ENCODE peak calls at places on chromosomes 3 and 15, in six cellular contexts. N, Y, L, R, E and X are unnamed samples.

GRCh38 chr3:192515661-192516040 is 211.7 kb downstream of the FGF12 start:
- DNase-seq in R (no peak), N (no peak), E (no peak), Y (no peak), L (no peak), X (no peak)

GRCh38 chr15:98866503-98866902 is 141.1 kb downstream of the PGPEP1L start:
- DNase-seq in R (no peak), E (no peak), N (no peak), L (peak), Y (peak), X (no peak)

GRCh38 chr3:50323092-50323600 is 601 bp upstream of the HYAL2 start:
- DNase-seq in R (peak), E (no peak), N (no peak), Y (peak), L (no peak), X (no peak)

GRCh38 chr3:50078622-50079021 is 10.1 kb upstream of the RBM5 start:
- DNase-seq in E (no peak), L (no peak), R (no peak), N (no peak), Y (no peak), X (no peak)

GRCh38 chr15:69298697-69299441 is at the start of gene PAQR5:
- DNase-seq in L (peak), E (no peak), Y (peak), R (peak), N (no peak), X (peak)

GRCh38 chr3:121483290-121483689 is 62.5 kb downstream of the POLQ start:
- DNase-seq in N (no peak), E (no peak), Y (peak), R (no peak), L (no peak), X (no peak)

GRCh38 chr3:74751775-74752174 is 137.3 kb upstream of the CNTN3 start:
- DNase-seq in Y (no peak), N (no peak), L (no peak), E (no peak), R (no peak), X (no peak)

GRCh38 chr15:71112429-71112828 is 2.8 kb upstream of the THSD4 start:
- DNase-seq in L (no peak), N (no peak), Y (no peak), E (no peak), R (no peak), X (no peak)

GRCh38 chr15:58705105-58705504 is 44.4 kb downstream of the ADAM10 start:
- DNase-seq in R (no peak), N (no peak), E (no peak), L (no peak), Y (no peak), X (no peak)

GRCh38 chr3:40911928-40912327 is 287.4 kb upstream of the CTNNB1 start:
- DNase-seq in Y (no peak), R (no peak), E (no peak), N (no peak), L (no peak), X (no peak)

GRCh38 chr3:198107840-198108734 is 148.1 kb downstream of the LMLN start:
- DNase-seq in N (no peak), E (no peak), Y (no peak), R (no peak), L (peak), X (no peak)

GRCh38 chr15:40190591-40190990 is 29.7 kb downstream of the BUB1B start:
- DNase-seq in Y (peak), R (no peak), E (peak), L (no peak), N (no peak), X (no peak)

GRCh38 chr15:77768107-77768506 is 135.4 kb upstream of the LINGO1 start:
- DNase-seq in E (no peak), L (peak), R (no peak), Y (no peak), N (no peak), X (no peak)

GRCh38 chr15:47188766-47189507 is 528.4 kb upstream of the SEMA6D start:
- DNase-seq in L (peak), R (no peak), E (no peak), N (no peak), Y (no peak), X (no peak)

GRCh38 chr3:129123314-129124060 is 1.9 kb upstream of the RAB43 start:
- DNase-seq in R (no peak), N (no peak), Y (no peak), L (no peak), E (no peak), X (no peak)

GRCh38 chr3:67647390-67647878 is 7.0 kb downstream of the SUCLG2 start:
- DNase-seq in N (no peak), L (no peak), Y (peak), E (peak), R (peak), X (no peak)

GRCh38 chr3:64464955-64465354 is 222.8 kb downstream of the ADAMTS9 start:
- DNase-seq in R (no peak), N (no peak), L (no peak), Y (no peak), E (no peak), X (no peak)

GRCh38 chr3:71391361-71391760 is 192.2 kb downstream of the FOXP1 start:
- DNase-seq in R (no peak), L (no peak), Y (no peak), N (no peak), E (no peak), X (no peak)

GRCh38 chr3:157107644-157108133 is 52.3 kb downstream of the CCNL1 start:
- DNase-seq in E (no peak), Y (peak), N (no peak), R (no peak), L (no peak), X (no peak)

GRCh38 chr3:159711560-159712333 is 276.9 kb upstream of the IL12A start:
- DNase-seq in E (peak), Y (peak), N (no peak), L (no peak), R (peak), X (no peak)

GRCh38 chr3:159762238-159762637 is 226.4 kb upstream of the IL12A start:
- DNase-seq in E (no peak), R (no peak), N (no peak), L (peak), Y (no peak), X (no peak)

GRCh38 chr3:136733317-136733833 is 18.8 kb downstream of the STAG1 start:
- DNase-seq in Y (peak), R (no peak), L (no peak), E (no peak), N (no peak), X (no peak)

GRCh38 chr3:168116279-168116678 is 20.6 kb upstream of the GOLIM4 start:
- DNase-seq in N (no peak), L (no peak), R (peak), Y (peak), E (no peak), X (no peak)

GRCh38 chr3:192090586-192090985 is 629.6 kb downstream of the PYDC2 start:
- DNase-seq in R (no peak), N (no peak), E (no peak), Y (no peak), L (peak), X (no peak)

GRCh38 chr3:57118279-57118678 is 46.9 kb downstream of the IL17RD start:
- DNase-seq in L (no peak), R (no peak), E (no peak), N (no peak), Y (no peak), X (no peak)

GRCh38 chr3:13275376-13276005 is 144.6 kb downstream of the NUP210 start:
- DNase-seq in N (no peak), L (no peak), R (no peak), E (no peak), Y (no peak), X (no peak)

GRCh38 chr15:41125950-41126642 is 10.0 kb upstream of the INO80 start:
- DNase-seq in R (no peak), E (no peak), Y (no peak), N (no peak), L (no peak), X (no peak)

GRCh38 chr15:58839485-58839884 is 68.4 kb downstream of the MINDY2 start:
- DNase-seq in E (no peak), Y (peak), R (no peak), L (peak), N (no peak), X (no peak)

GRCh38 chr15:65829150-65829764 is 37.2 kb upstream of the DENND4A start:
- DNase-seq in L (peak), N (no peak), E (no peak), R (no peak), Y (peak), X (no peak)

GRCh38 chr3:64190517-64191515 is 34.5 kb downstream of the PRICKLE2 start:
- DNase-seq in L (no peak), N (no peak), E (no peak), R (no peak), Y (peak), X (peak)

GRCh38 chr3:56775931-56776461 is 25.8 kb downstream of the ARHGEF3 start:
- DNase-seq in L (no peak), N (no peak), R (no peak), Y (no peak), E (no peak), X (no peak)

DNA sequence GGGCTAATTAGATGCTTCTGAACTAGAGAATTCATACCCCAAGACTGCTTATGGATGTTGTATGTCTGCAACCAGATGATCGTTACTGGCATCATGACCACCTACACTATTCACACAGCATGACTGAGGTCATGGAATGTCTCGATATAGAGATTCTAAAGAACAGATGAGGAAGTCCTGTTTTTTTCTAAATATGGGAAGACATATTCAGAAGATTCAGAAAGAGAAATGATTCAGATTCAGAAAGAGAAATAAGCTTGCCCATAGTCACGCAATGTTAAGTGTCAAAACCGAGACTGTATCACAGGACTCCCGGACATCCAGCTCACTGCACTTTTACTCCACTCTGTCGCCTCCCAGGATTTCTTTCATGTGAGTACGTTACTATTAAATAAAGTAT is 136.2 kb downstream of the TPRG1 start:
- DNase-seq in L (no peak), Y (no peak), R (no peak), N (no peak), E (no peak), X (no peak)
- TF ChIP-seq CTCF in L (no peak), Y (no peak), R (no peak), N (no peak), E (no peak), X (no peak)

GRCh38 chr15:88805031-88805780 is 2.0 kb downstream of the ACAN start:
- DNase-seq in E (no peak), Y (no peak), N (no peak), R (no peak), L (no peak), X (no peak)
- TF ChIP-seq CTCF in E (no peak), Y (no peak), N (no peak), R (no peak), L (peak), X (no peak)

GRCh38 chr3:42633544-42633943 is 20.0 kb upstream of the ZBTB47 start:
- DNase-seq in N (no peak), E (no peak), R (no peak), L (no peak), Y (no peak), X (no peak)
- TF ChIP-seq CTCF in N (no peak), E (no peak), R (no peak), L (no peak), Y (no peak), X (no peak)

GRCh38 chr3:76652524-76652923 is 387.4 kb upstream of the ROBO2 start:
- DNase-seq in Y (no peak), E (no peak), L (no peak), R (no peak), N (no peak), X (no peak)

GRCh38 chr3:76643620-76644019 is 396.3 kb upstream of the ROBO2 start:
- DNase-seq in E (no peak), L (no peak), N (no peak), R (no peak), Y (no peak), X (no peak)

GRCh38 chr3:76651784-76652183 is 388.1 kb upstream of the ROBO2 start:
- DNase-seq in E (no peak), Y (no peak), N (no peak), R (no peak), L (peak), X (no peak)

GRCh38 chr3:76645724-76646123 is 394.2 kb upstream of the ROBO2 start:
- DNase-seq in L (no peak), R (no peak), N (no peak), E (no peak), Y (no peak), X (no peak)

DNA sequence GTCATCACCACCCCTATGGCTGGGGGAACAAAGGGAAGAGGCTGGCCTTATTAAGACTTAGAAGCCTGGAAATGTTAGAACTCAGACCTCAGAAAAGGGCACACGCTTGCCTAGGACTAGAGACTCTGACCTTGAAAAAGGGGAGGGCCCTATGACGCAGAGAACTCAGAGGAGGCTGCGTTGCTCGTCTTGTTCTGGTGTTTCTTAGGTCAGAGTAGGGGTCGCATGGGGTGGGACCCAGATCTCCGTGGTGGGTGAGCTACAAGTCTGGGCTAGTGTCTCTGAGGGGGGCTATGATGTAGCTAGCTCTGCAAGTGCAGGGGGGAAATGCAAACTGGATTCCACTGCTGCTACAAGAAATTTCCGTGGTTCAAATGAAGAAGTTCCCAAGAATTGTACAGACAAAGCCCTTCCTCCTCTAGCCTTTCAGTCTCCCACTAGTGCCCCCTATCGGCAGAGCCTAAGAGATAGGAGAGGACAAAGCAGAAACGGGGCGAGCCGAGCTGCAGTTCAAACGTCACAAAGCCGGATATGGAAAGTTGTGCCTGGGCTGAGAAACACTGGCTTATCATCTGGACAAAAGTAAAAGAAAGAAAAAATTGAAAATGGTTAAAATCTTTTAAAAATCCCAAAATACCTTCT is 392.9 kb upstream of the ROBO2 start:
- DNase-seq in R (no peak), L (peak), E (no peak), Y (no peak), N (no peak), X (no peak)
- TF ChIP-seq CTCF in R (no peak), L (peak), E (no peak), Y (no peak), N (no peak), X (peak)

GRCh38 chr3:130242850-130243569 is 102.5 kb upstream of the COL6A5 start:
- DNase-seq in E (peak), N (no peak), Y (peak), L (no peak), R (no peak), X (no peak)
- TF ChIP-seq CTCF in E (peak), N (peak), Y (no peak), L (peak), R (no peak), X (peak)

GRCh38 chr15:51735211-51735610 is 2.2 kb downstream of the LYSMD2 start:
- DNase-seq in R (no peak), N (no peak), L (no peak), Y (no peak), E (no peak), X (no peak)
- TF ChIP-seq CTCF in R (no peak), N (peak), L (peak), Y (no peak), E (peak), X (no peak)

DNA sequence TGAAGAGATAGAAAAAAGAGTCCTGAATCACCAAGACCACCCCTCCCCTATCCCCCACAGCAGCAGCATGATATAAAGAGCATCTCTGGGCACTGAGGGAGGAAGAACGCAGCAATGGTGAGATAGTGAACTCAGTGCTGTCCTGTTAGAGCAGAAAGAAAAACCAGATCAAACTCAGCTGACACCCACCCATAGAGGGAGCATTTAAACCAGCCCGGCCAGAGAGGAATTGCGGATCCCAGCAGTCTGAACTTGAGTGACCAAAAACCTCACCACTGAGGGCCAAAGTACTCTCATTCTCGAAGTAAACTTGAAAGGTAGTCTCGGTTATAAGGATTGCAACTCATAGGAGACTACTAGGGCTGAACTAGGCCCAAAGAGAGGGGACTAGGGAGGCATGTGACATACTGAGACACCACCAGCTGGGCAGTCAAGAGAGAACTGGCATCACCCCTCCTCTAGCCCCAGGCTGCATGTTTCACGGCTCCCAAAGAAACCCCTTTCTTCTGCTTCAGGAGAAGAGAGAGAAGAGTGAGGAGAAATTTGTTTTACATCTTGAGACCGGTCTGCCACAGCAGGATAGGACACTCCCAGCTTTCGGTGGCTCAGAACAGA is 39.2 kb upstream of the TGFBR2 start:
- DNase-seq in Y (no peak), E (no peak), R (no peak), N (no peak), L (peak), X (no peak)
- TF ChIP-seq CTCF in Y (no peak), E (no peak), R (no peak), N (no peak), L (peak), X (no peak)

GRCh38 chr3:45677045-45677436 is 12.2 kb upstream of the SACM1L start:
- DNase-seq in R (no peak), N (no peak), L (peak), Y (peak), E (no peak), X (no peak)

GRCh38 chr3:45673273-45673672 is 15.9 kb upstream of the SACM1L start:
- DNase-seq in R (no peak), Y (no peak), E (no peak), N (no peak), L (peak), X (no peak)

GRCh38 chr3:45679805-45680204 is 9.4 kb upstream of the SACM1L start:
- DNase-seq in L (peak), E (no peak), R (no peak), Y (no peak), N (no peak), X (no peak)

GRCh38 chr3:45677841-45678240 is 11.4 kb upstream of the SACM1L start:
- DNase-seq in R (no peak), N (no peak), Y (no peak), L (no peak), E (no peak), X (no peak)

DNA sequence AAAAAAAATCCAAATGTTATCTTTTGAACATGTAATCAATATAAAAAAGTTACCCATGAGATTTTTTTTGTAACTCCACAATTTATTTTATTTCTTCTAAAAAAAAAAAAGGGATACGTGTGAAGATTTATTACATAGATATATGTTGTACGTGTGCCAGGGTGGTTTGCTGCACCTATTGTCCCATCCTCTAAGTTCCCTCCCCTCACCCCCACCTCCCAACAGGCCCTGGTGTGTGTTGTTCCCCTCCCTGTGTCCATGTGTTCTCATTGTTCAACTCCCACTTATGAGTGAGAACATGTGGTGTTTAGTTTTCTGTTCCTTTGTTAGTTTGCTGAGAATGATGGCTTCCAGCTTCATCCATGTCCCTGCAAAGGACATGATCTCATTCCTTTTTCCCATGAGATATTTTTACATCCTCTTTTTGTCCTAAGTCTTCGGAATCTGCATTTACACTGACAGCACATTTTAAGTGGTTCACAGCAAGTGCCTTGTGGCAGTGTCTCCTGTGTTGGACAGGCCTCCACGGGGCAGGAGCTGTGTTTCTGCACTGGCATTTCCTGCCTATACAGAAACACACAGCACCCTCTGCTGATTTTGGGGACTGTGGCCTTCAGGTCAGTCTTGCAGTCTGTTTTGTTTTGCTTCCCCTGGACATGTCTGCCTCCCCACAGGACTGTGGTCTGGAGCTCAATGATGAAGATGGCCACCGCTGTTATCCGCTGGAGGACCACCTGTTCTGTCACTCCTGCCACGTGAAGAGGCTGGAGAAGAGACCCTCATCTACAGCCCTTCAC is 12.8 kb upstream of the SACM1L start:
- DNase-seq in L (no peak), E (no peak), Y (no peak), N (no peak), R (no peak), X (no peak)
- TF ChIP-seq CTCF in L (no peak), E (no peak), Y (no peak), N (no peak), R (no peak), X (no peak)

DNA sequence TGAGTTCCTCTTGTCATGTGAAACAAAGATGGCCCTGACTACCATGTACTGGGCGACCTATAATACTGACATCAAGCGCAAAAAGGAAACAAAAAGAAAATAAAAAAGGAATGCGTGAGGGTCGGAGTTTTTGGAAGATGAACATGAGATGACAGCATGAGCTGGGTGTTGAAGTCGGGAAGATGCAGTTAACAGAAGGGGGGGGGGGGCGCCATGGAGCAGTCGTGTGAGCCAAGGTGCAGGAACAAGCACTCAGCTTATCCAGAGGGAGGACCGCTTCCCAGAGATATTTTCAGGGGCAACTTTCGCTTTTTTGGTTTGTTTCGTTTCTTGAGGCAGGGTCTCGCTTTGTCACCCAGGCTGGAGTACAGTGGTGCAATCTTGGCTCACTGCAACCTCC is 110.2 kb downstream of the RORA start:
- DNase-seq in N (no peak), L (peak), Y (no peak), E (no peak), R (no peak), X (peak)
- TF ChIP-seq CTCF in N (peak), L (peak), Y (no peak), E (peak), R (no peak), X (peak)